ENCODE peak calls at places on chromosomes 1 and 21, in six cellular contexts. X is IMR-90, J is fibroblast of lung, C is neuronal stem cell, F is GM12878, U is HCT116. H is an unnamed sample.
A peak's percentile ranks its signal among the peaks of the same experiment; 100 is the strongest.

GRCh38 chr1:227901906-227902640 is 45.7 kb downstream of the WNT9A start:
- DNase-seq in X (peak; percentile 11), J (no peak), C (no peak), F (no peak), U (peak; percentile 37), H (no peak)

GRCh38 chr1:243294723-243295121 is 38.9 kb downstream of the SDCCAG8 start:
- DNase-seq in X (peak; percentile 68), J (peak; percentile 31), C (no peak), F (no peak), U (no peak), H (no peak)

GRCh38 chr1:18256318-18257235 is 149.0 kb downstream of the IGSF21 start:
- DNase-seq in X (no peak), J (peak; percentile 2), C (peak; percentile 87), F (no peak), U (no peak), H (peak; percentile 60)

GRCh38 chr21:33112670-33113596 is 43.0 kb downstream of the OLIG1 start:
- DNase-seq in X (no peak), J (no peak), C (peak; percentile 76), F (no peak), U (no peak), H (no peak)

GRCh38 chr1:90246069-90246468 is 251.2 kb downstream of the ZNF326 start:
- DNase-seq in X (no peak), J (no peak), C (no peak), F (no peak), U (no peak), H (no peak)

GRCh38 chr1:53602376-53602775 is 136.6 kb downstream of the GLIS1 start:
- DNase-seq in X (no peak), J (no peak), C (no peak), F (no peak), U (no peak), H (no peak)

GRCh38 chr1:13900583-13900982 is 200.6 kb downstream of the PRDM2 start:
- DNase-seq in X (no peak), J (no peak), C (no peak), F (no peak), U (no peak), H (no peak)

GRCh38 chr1:187409341-187409740 is 580.6 kb downstream of the PLA2G4A start:
- DNase-seq in X (peak; percentile 73), J (peak; percentile 8), C (no peak), F (no peak), U (no peak), H (no peak)

GRCh38 chr1:3204725-3205124 is 135.7 kb downstream of the PRDM16 start:
- DNase-seq in X (no peak), J (no peak), C (peak; percentile 76), F (no peak), U (no peak), H (no peak)

GRCh38 chr1:21933397-21934248 is 3.5 kb downstream of the HSPG2 start:
- DNase-seq in X (no peak), J (no peak), C (no peak), F (no peak), U (no peak), H (peak; percentile 74)

GRCh38 chr1:219782929-219783328 is 145.4 kb downstream of the SLC30A10 start:
- DNase-seq in X (no peak), J (no peak), C (no peak), F (no peak), U (no peak), H (no peak)

GRCh38 chr1:109199710-109200109 is 14.0 kb upstream of the SARS1 start:
- DNase-seq in X (no peak), J (no peak), C (no peak), F (no peak), U (no peak), H (no peak)

GRCh38 chr21:15444118-15444960 is 285.4 kb upstream of the USP25 start:
- DNase-seq in X (no peak), J (no peak), C (no peak), F (no peak), U (no peak), H (no peak)

GRCh38 chr1:161226759-161227158 is 899 bp downstream of the TOMM40L start:
- DNase-seq in X (no peak), J (no peak), C (no peak), F (no peak), U (no peak), H (no peak)

GRCh38 chr1:63915121-63915520 is 141.3 kb downstream of the ROR1 start:
- DNase-seq in X (peak; percentile 54), J (peak; percentile 47), C (no peak), F (no peak), U (no peak), H (no peak)

GRCh38 chr1:156346636-156347035 is 8.3 kb downstream of the TSACC start:
- DNase-seq in X (peak; percentile 55), J (no peak), C (no peak), F (no peak), U (no peak), H (no peak)

GRCh38 chr1:246210751-246211150 is 296.3 kb downstream of the SMYD3 start:
- DNase-seq in X (no peak), J (no peak), C (no peak), F (no peak), U (no peak), H (no peak)

GRCh38 chr1:3785458-3786157 is 10.7 kb downstream of the LRRC47 start:
- DNase-seq in X (no peak), J (no peak), C (no peak), F (no peak), U (no peak), H (peak; percentile 44)

GRCh38 chr1:118360817-118361216 is 175.8 kb upstream of the SPAG17 start:
- DNase-seq in X (peak; percentile 29), J (peak; percentile 57), C (no peak), F (no peak), U (no peak), H (no peak)

GRCh38 chr21:43988506-43989230 is 23.4 kb upstream of the TRAPPC10 start:
- DNase-seq in X (no peak), J (no peak), C (no peak), F (no peak), U (no peak), H (no peak)

GRCh38 chr1:28233264-28233606 is 406 bp upstream of the DNAJC8 start:
- DNase-seq in X (no peak), J (no peak), C (no peak), F (no peak), U (no peak), H (no peak)

GRCh38 chr1:19348441-19349198 is 36.5 kb downstream of the SLC66A1 start:
- DNase-seq in X (no peak), J (no peak), C (no peak), F (no peak), U (no peak), H (no peak)

GRCh38 chr1:209927466-209927865 is 10.6 kb upstream of the SYT14 start:
- DNase-seq in X (no peak), J (no peak), C (no peak), F (no peak), U (no peak), H (no peak)

DNA sequence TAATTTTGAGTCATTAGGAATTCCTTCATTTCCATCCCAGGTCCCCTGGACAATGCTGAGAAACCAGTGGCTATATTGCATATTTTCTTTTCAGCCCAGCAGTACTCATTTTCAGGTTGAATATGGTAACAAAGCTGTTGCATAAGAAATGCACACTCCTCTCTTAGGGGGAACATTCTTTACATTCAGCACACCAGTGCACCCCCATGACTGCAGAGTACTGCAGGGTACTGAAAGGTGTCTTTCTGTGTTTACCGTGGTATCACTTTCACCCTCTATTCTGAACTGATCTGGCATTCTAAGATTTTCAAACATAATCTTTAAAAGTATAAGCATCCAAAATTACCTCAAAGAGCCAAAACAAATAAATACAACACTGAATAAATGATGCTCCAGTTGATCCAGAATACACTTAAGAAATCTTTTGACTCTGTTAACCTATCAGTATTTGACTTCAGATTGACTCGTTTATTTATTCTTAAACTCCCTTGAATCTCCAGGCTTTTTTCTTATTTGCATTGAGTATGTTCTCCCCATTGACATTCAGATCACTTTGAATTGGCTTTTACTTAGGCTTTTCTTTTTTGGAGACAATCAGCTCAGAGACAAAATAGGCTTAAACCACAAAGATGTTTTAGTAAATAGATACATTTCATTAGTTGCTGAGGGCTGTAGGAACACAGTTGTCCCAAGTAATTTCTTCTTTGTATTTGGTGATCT is 213.6 kb downstream of the NFIA start:
- DNase-seq in X (no peak), J (no peak), C (no peak), F (no peak), U (no peak), H (no peak)
- H3K9ac ChIP-seq in X (no peak overlapping the region), J (no peak overlapping the region), C (no peak overlapping the region), F (no peak overlapping the region), U (no peak overlapping the region), H (no peak overlapping the region)

GRCh38 chr1:147879911-147880310 is 22.7 kb upstream of the GJA8 start:
- DNase-seq in X (no peak), J (no peak), C (no peak), F (no peak), U (no peak), H (no peak)

GRCh38 chr1:147878022-147878421 is 24.6 kb upstream of the GJA8 start:
- DNase-seq in X (no peak), J (no peak), C (no peak), F (no peak), U (no peak), H (no peak)

DNA sequence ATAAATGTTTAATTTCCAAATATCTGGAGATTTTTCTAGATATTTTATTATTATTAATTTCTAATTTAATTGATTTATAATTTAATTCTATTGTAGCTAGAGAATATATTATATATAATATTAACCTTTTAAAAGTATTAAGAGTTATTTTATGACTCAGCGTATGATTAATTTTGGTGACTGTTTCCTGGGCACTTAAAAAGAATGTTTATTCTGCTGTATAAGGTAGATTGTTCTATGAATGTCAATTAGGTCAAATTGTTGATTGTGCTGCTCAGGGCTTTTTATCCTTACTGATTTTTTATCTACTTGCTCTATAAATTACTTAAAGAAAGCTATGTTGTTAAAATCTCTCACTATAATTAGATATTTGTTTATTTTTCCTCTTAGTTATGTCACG is 20.1 kb upstream of the GJA8 start:
- DNase-seq in X (no peak), J (no peak), C (no peak), F (no peak), U (no peak), H (no peak)
- H3K27me3 ChIP-seq in X (peaks cover 2% of the 10 kb centered on the region), J (no peaks in the 10 kb centered on the region), C (no peaks in the 10 kb centered on the region), F (no peaks in the 10 kb centered on the region), U (no peaks in the 10 kb centered on the region), H (no peaks in the 10 kb centered on the region)

GRCh38 chr1:33863779-33864178 is at the start of gene HMGB4:
- DNase-seq in X (no peak), J (no peak), C (no peak), F (no peak), U (no peak), H (no peak)
- H3K36me3 ChIP-seq in X (no peaks in the 10 kb centered on the region), J (no peaks in the 10 kb centered on the region), C (no peaks in the 10 kb centered on the region), F (no peaks in the 10 kb centered on the region), U (no peaks in the 10 kb centered on the region), H (no peaks in the 10 kb centered on the region)

DNA sequence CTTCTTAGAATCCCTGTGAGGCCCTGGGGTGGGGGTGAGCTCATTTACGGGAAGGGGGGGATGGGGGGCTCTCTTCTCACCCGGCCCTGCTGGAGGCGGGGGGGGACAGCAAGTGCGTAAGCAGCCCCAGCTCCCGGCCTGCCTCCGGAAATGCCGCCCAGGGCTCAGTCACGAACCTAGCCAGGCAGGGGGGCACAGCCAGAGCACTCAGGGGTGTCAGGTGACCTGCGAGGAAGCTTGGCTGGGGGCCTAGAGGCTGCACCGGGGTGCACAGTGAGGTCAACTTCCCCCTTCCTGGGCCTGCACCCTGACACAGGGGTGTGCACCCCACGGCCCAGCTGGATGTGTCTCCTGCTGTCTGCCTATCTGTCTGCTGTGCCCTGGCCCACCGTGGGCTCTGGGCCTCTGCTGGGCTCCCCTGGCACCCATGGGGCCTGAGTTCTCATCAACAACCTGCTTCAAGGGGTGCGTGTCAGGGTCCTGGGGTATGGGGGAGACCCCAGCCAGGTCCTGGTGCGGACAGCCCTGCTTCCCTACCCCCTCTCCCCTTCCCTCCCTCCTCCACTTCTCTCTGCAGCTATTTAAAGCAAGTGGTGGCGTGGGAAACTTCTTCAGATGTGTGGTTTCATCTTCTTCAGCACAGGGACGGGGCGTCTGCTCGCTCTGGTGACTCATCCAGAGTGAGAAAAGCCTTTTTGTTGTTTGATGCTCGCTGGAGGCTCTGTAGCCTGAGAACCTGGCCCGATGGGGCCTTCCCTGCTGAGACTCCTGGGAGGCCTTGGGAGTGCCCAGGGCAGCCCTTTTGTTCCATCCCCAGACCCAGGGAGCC is 92.5 kb upstream of the RUNX3 start:
- DNase-seq in X (peak; percentile 96), J (peak; percentile 77), C (no peak), F (peak; percentile 97), U (peak; percentile 59), H (peak; percentile 68)
- H3K9ac ChIP-seq in X (peak overlapping the region; percentile 18), J (peak overlapping the region; percentile 53), C (peak overlapping the region; percentile 56), F (peak overlapping the region; percentile 90), U (peak overlapping the region; percentile 33), H (no peak overlapping the region)

H was measured in colonic mucosa.